ENCODE peak calls at places on chromosomes 1 and 21, in six cellular contexts. O is OCI-LY7; L is activated CD4-positive, CD25-positive, alpha-beta regulatory T cell treated with anti-CD3 and anti-CD28 coated beads, Interleukin-2, amount 50 U/mL, for 16 hours; Y is iPS DF 19.7; Q is GM12891; A is amniotic epithelial cell. I is an unnamed sample.

GRCh38 chr1:109164538-109164937 is 49.2 kb upstream of the SARS1 start:
- DNase-seq in O (no peak), A (no peak), Y (no peak), L (no peak), Q (no peak), I (no peak)

GRCh38 chr1:219088778-219089557 is 84.7 kb upstream of the LYPLAL1 start:
- DNase-seq in Q (no peak), Y (no peak), O (no peak), L (no peak), A (peak; percentile 98), I (no peak)

GRCh38 chr21:45538381-45539045 is 3.7 kb downstream of the SLC19A1 start:
- DNase-seq in Q (no peak), A (no peak), L (no peak), Y (no peak), O (no peak), I (no peak)

GRCh38 chr1:174964261-174964984 is 35.3 kb upstream of the CACYBP start:
- DNase-seq in Y (no peak), L (no peak), O (peak; percentile 78), Q (no peak), A (peak; percentile 56), I (no peak)

GRCh38 chr1:113542221-113542701 is 151.9 kb downstream of the MAGI3 start:
- DNase-seq in O (no peak), Y (no peak), L (no peak), A (peak; percentile 96), Q (no peak), I (no peak)

GRCh38 chr1:25700626-25701025 is 84.0 kb downstream of the MAN1C1 start:
- DNase-seq in O (no peak), L (no peak), Q (no peak), A (no peak), Y (no peak), I (no peak)

GRCh38 chr1:10918531-10918930 is 93.9 kb upstream of the TARDBP start:
- DNase-seq in L (no peak), A (peak; percentile 68), O (no peak), Q (no peak), Y (no peak), I (no peak)

GRCh38 chr1:29213055-29213454 is 17.7 kb downstream of the MECR start:
- DNase-seq in Q (no peak), L (no peak), Y (no peak), O (no peak), A (no peak), I (peak; percentile 36)

GRCh38 chr1:6496890-6497214 is 5.4 kb upstream of the PLEKHG5 start:
- DNase-seq in Y (no peak), O (no peak), L (no peak), A (no peak), Q (no peak), I (no peak)

GRCh38 chr1:245969274-245969673 is 537.8 kb downstream of the SMYD3 start:
- DNase-seq in Q (no peak), A (peak; percentile 100), O (no peak), L (no peak), Y (no peak), I (no peak)